ENCODE peak calls at places on chromosomes 5 and 9, in nine cellular contexts. One of them, this sample, is unnamed.

GRCh38 chr9:89052470-89053097 is 61.3 kb downstream of the S1PR3 start:
- DNase-seq in epithelial cell of esophagus: no peak
- DNase-seq in naive thymus-derived CD8-positive, alpha-beta T cell: no peak
- DNase-seq in fibroblast of the conjunctiva: no peak
- DNase-seq in T-helper 1 cell: no peak
- DNase-seq in stomach: no peak
- DNase-seq in pons: no peak
- DNase-seq in RPMI8226: no peak
- DNase-seq in NCI-H1930: no peak
- DNase-seq in this sample: no peak

GRCh38 chr5:135705941-135706340 is 127.2 kb upstream of the CXCL14 start:
- DNase-seq in pons: no peak
- DNase-seq in stomach: peak
- DNase-seq in RPMI8226: peak
- DNase-seq in NCI-H1930: no peak
- DNase-seq in epithelial cell of esophagus: no peak
- DNase-seq in T-helper 1 cell: no peak
- DNase-seq in naive thymus-derived CD8-positive, alpha-beta T cell: no peak
- DNase-seq in fibroblast of the conjunctiva: no peak
- DNase-seq in this sample: no peak

GRCh38 chr9:116103976-116104820 is 49.4 kb upstream of the PAPPA start:
- DNase-seq in fibroblast of the conjunctiva: no peak
- DNase-seq in naive thymus-derived CD8-positive, alpha-beta T cell: no peak
- DNase-seq in RPMI8226: no peak
- DNase-seq in pons: no peak
- DNase-seq in NCI-H1930: no peak
- DNase-seq in epithelial cell of esophagus: peak
- DNase-seq in T-helper 1 cell: no peak
- DNase-seq in stomach: no peak
- DNase-seq in this sample: no peak

GRCh38 chr9:72583370-72583769 is 62.0 kb downstream of the TMC1 start:
- DNase-seq in naive thymus-derived CD8-positive, alpha-beta T cell: no peak
- DNase-seq in RPMI8226: no peak
- DNase-seq in fibroblast of the conjunctiva: no peak
- DNase-seq in epithelial cell of esophagus: peak
- DNase-seq in T-helper 1 cell: no peak
- DNase-seq in pons: no peak
- DNase-seq in stomach: no peak
- DNase-seq in NCI-H1930: no peak
- DNase-seq in this sample: no peak

GRCh38 chr5:34682926-34683623 is 26.9 kb downstream of the RAI14 start:
- DNase-seq in NCI-H1930: no peak
- DNase-seq in naive thymus-derived CD8-positive, alpha-beta T cell: no peak
- DNase-seq in T-helper 1 cell: no peak
- DNase-seq in fibroblast of the conjunctiva: no peak
- DNase-seq in epithelial cell of esophagus: peak
- DNase-seq in stomach: peak
- DNase-seq in pons: no peak
- DNase-seq in RPMI8226: no peak
- DNase-seq in this sample: no peak

GRCh38 chr9:99167694-99168093 is 54.0 kb downstream of the ALG2 start:
- DNase-seq in fibroblast of the conjunctiva: no peak
- DNase-seq in RPMI8226: peak
- DNase-seq in naive thymus-derived CD8-positive, alpha-beta T cell: no peak
- DNase-seq in epithelial cell of esophagus: no peak
- DNase-seq in stomach: no peak
- DNase-seq in T-helper 1 cell: no peak
- DNase-seq in NCI-H1930: no peak
- DNase-seq in pons: no peak
- DNase-seq in this sample: no peak

GRCh38 chr9:111833941-111834340 is 39.2 kb upstream of the SHOC1 start:
- DNase-seq in T-helper 1 cell: no peak
- DNase-seq in stomach: no peak
- DNase-seq in fibroblast of the conjunctiva: no peak
- DNase-seq in RPMI8226: no peak
- DNase-seq in NCI-H1930: no peak
- DNase-seq in epithelial cell of esophagus: peak
- DNase-seq in pons: no peak
- DNase-seq in naive thymus-derived CD8-positive, alpha-beta T cell: no peak
- DNase-seq in this sample: no peak

GRCh38 chr5:17719592-17719991 is 85.3 kb downstream of the TAF11L14 start:
- DNase-seq in pons: no peak
- DNase-seq in epithelial cell of esophagus: no peak
- DNase-seq in RPMI8226: no peak
- DNase-seq in fibroblast of the conjunctiva: no peak
- DNase-seq in stomach: no peak
- DNase-seq in NCI-H1930: no peak
- DNase-seq in naive thymus-derived CD8-positive, alpha-beta T cell: no peak
- DNase-seq in T-helper 1 cell: no peak
- DNase-seq in this sample: no peak

GRCh38 chr5:154302181-154302580 is 111.6 kb downstream of the GALNT10 start:
- DNase-seq in T-helper 1 cell: no peak
- DNase-seq in fibroblast of the conjunctiva: no peak
- DNase-seq in RPMI8226: no peak
- DNase-seq in NCI-H1930: no peak
- DNase-seq in naive thymus-derived CD8-positive, alpha-beta T cell: no peak
- DNase-seq in stomach: peak
- DNase-seq in epithelial cell of esophagus: no peak
- DNase-seq in pons: peak
- DNase-seq in this sample: no peak

This sample was measured in uterus.